ENCODE peak calls at places on chromosomes 4 and X, in ten cellular contexts. I, X, M, H, A, L, C, B, Z and U are unnamed samples.
A peak's percentile ranks its signal among the peaks of the same experiment; 100 is the strongest.

GRCh38 chr4:43932448-43932847 is 516.2 kb downstream of the KCTD8 start:
- DNase-seq in A (no peak), X (no peak), M (no peak), H (no peak), B (no peak), L (no peak), C (no peak), I (no peak), Z (no peak), U (no peak)

GRCh38 chr4:100417565-100417964 is 100.3 kb downstream of the EMCN start:
- DNase-seq in B (no peak), C (no peak), M (peak; percentile 13), Z (no peak), X (no peak), A (peak; percentile 34), H (no peak), I (no peak), L (no peak), U (no peak)

GRCh38 chr4:132587626-132588025 is 561.5 kb upstream of the PCDH10 start:
- DNase-seq in I (no peak), X (no peak), L (no peak), H (no peak), A (no peak), Z (peak; percentile 14), M (no peak), B (no peak), C (no peak), U (no peak)

GRCh38 chr4:76156635-76157034 is 8.4 kb upstream of the NUP54 start:
- DNase-seq in X (no peak), B (no peak), Z (no peak), M (no peak), A (peak; percentile 5), C (no peak), I (no peak), L (no peak), H (no peak), U (no peak)

GRCh38 chrX:47366051-47366722 is 4.2 kb upstream of the ZNF157 start:
- DNase-seq in A (peak; percentile 57), M (no peak), I (peak; percentile 92), B (peak; percentile 12), H (peak; percentile 26), X (peak; percentile 79), L (peak; percentile 55), Z (peak; percentile 45), C (peak; percentile 68), U (peak; percentile 78)

GRCh38 chr4:94519019-94519418 is 67.3 kb downstream of the PDLIM5 start:
- DNase-seq in X (no peak), M (no peak), Z (no peak), L (no peak), B (no peak), H (no peak), C (no peak), A (no peak), I (no peak), U (no peak)

GRCh38 chr4:72473434-72473900 is 95.6 kb downstream of the ADAMTS3 start:
- DNase-seq in I (no peak), L (peak; percentile 24), B (no peak), X (no peak), M (no peak), Z (no peak), H (no peak), C (no peak), A (no peak), U (no peak)

GRCh38 chrX:110146521-110146920 is 143.6 kb downstream of the TMEM164 start:
- DNase-seq in Z (peak; percentile 4), A (peak; percentile 48), C (no peak), M (no peak), X (peak; percentile 48), H (no peak), B (no peak), L (peak; percentile 47), I (peak; percentile 66), U (no peak)

GRCh38 chr4:177448850-177449249 is 6.6 kb upstream of the AGA start:
- DNase-seq in M (peak; percentile 34), X (no peak), Z (peak; percentile 32), H (no peak), I (no peak), L (peak; percentile 22), C (no peak), B (no peak), A (peak; percentile 77), U (peak; percentile 57)